ENCODE peak calls at places on chromosomes 11 and 22, in five cellular contexts. One of them, this sample, is unnamed.

GRCh38 chr11:110908401-110909106 is 196.3 kb upstream of the ARHGAP20 start:
- DNase-seq in H9: no peak
- DNase-seq in IMR-90: peak
- DNase-seq in neuronal stem cell: no peak
- DNase-seq in H1: no peak
- DNase-seq in this sample: peak

GRCh38 chr22:30655532-30655931 is 12.1 kb downstream of the DUSP18 start:
- DNase-seq in H9: peak
- DNase-seq in IMR-90: no peak
- DNase-seq in neuronal stem cell: no peak
- DNase-seq in H1: no peak
- DNase-seq in this sample: no peak

GRCh38 chr22:29336751-29337490 is 21.4 kb upstream of the RASL10A start:
- DNase-seq in H9: no peak
- DNase-seq in IMR-90: no peak
- DNase-seq in neuronal stem cell: no peak
- DNase-seq in H1: no peak
- DNase-seq in this sample: no peak

GRCh38 chr22:42717197-42717967 is 3.3 kb downstream of the A4GALT start:
- DNase-seq in H9: peak
- DNase-seq in IMR-90: no peak
- DNase-seq in neuronal stem cell: no peak
- DNase-seq in H1: peak
- DNase-seq in this sample: peak

GRCh38 chr22:16824718-16825687 is at the start of gene XKR3:
- DNase-seq in H9: no peak
- DNase-seq in IMR-90: no peak
- DNase-seq in neuronal stem cell: no peak
- DNase-seq in H1: no peak
- DNase-seq in this sample: no peak

GRCh38 chr22:37396488-37397084 is 30.7 kb downstream of the ELFN2 start:
- DNase-seq in H9: no peak
- DNase-seq in IMR-90: no peak
- DNase-seq in neuronal stem cell: no peak
- DNase-seq in H1: no peak
- DNase-seq in this sample: no peak

GRCh38 chr11:120186799-120187591 is 23.8 kb upstream of the OAF start:
- DNase-seq in H9: peak
- DNase-seq in IMR-90: peak
- DNase-seq in neuronal stem cell: no peak
- DNase-seq in H1: no peak
- DNase-seq in this sample: no peak

GRCh38 chr11:91984033-91984568 is 240.5 kb upstream of the FAT3 start:
- DNase-seq in H9: no peak
- DNase-seq in IMR-90: no peak
- DNase-seq in neuronal stem cell: no peak
- DNase-seq in H1: no peak
- DNase-seq in this sample: no peak

GRCh38 chr22:25829237-25829636 is 87.2 kb downstream of the MYO18B start:
- DNase-seq in H9: no peak
- DNase-seq in IMR-90: no peak
- DNase-seq in neuronal stem cell: no peak
- DNase-seq in H1: no peak
- DNase-seq in this sample: no peak

GRCh38 chr22:22099194-22099486 is 116.6 kb upstream of the TOP3B start:
- DNase-seq in H9: no peak
- DNase-seq in IMR-90: no peak
- DNase-seq in neuronal stem cell: no peak
- DNase-seq in H1: no peak
- DNase-seq in this sample: no peak

GRCh38 chr11:121524233-121524631 is 71.5 kb upstream of the SORL1-AS1 start:
- DNase-seq in H9: no peak
- DNase-seq in IMR-90: no peak
- DNase-seq in neuronal stem cell: no peak
- DNase-seq in H1: no peak
- DNase-seq in this sample: no peak

GRCh38 chr22:23204125-23204488 is 23.8 kb downstream of the BCR start:
- DNase-seq in H9: no peak
- DNase-seq in IMR-90: no peak
- DNase-seq in neuronal stem cell: no peak
- DNase-seq in H1: no peak
- DNase-seq in this sample: no peak

GRCh38 chr11:33383920-33384209 is 126.7 kb downstream of the HIPK3 start:
- DNase-seq in H9: no peak
- DNase-seq in IMR-90: no peak
- DNase-seq in neuronal stem cell: no peak
- DNase-seq in H1: no peak
- DNase-seq in this sample: no peak

GRCh38 chr11:705646-706438 is at the start of gene EPS8L2:
- DNase-seq in H9: peak
- DNase-seq in IMR-90: no peak
- DNase-seq in neuronal stem cell: no peak
- DNase-seq in H1: no peak
- DNase-seq in this sample: no peak

GRCh38 chr11:2933376-2934056 is 4.3 kb upstream of the PHLDA2 start:
- DNase-seq in H9: peak
- DNase-seq in IMR-90: peak
- DNase-seq in neuronal stem cell: no peak
- DNase-seq in H1: peak
- DNase-seq in this sample: peak

GRCh38 chr11:69914286-69915150 is 95.3 kb upstream of the FGF3 start:
- DNase-seq in H9: peak
- DNase-seq in IMR-90: no peak
- DNase-seq in neuronal stem cell: no peak
- DNase-seq in H1: no peak
- DNase-seq in this sample: no peak

GRCh38 chr22:47692811-47693210 is 930.4 kb downstream of the TBC1D22A start:
- DNase-seq in H9: no peak
- DNase-seq in IMR-90: no peak
- DNase-seq in neuronal stem cell: no peak
- DNase-seq in H1: no peak
- DNase-seq in this sample: no peak

GRCh38 chr22:20228939-20229272 is 39.2 kb downstream of the RTN4R start:
- DNase-seq in H9: no peak
- DNase-seq in IMR-90: no peak
- DNase-seq in neuronal stem cell: no peak
- DNase-seq in H1: no peak
- DNase-seq in this sample: no peak

GRCh38 chr11:31671681-31672080 is 139.4 kb downstream of the PAX6 start:
- DNase-seq in H9: no peak
- DNase-seq in IMR-90: no peak
- DNase-seq in neuronal stem cell: no peak
- DNase-seq in H1: no peak
- DNase-seq in this sample: no peak

GRCh38 chr11:8810331-8811301 is 100.4 kb upstream of the AKIP1 start:
- DNase-seq in H9: peak
- DNase-seq in IMR-90: peak
- DNase-seq in neuronal stem cell: peak
- DNase-seq in H1: no peak
- DNase-seq in this sample: peak

GRCh38 chr11:126032374-126032773 is 30.3 kb downstream of the CDON start:
- DNase-seq in H9: no peak
- DNase-seq in IMR-90: no peak
- DNase-seq in neuronal stem cell: no peak
- DNase-seq in H1: no peak
- DNase-seq in this sample: no peak

GRCh38 chr11:74689666-74690065 is 41.6 kb downstream of the CHRDL2 start:
- DNase-seq in H9: no peak
- DNase-seq in IMR-90: peak
- DNase-seq in neuronal stem cell: no peak
- DNase-seq in H1: no peak
- DNase-seq in this sample: no peak

GRCh38 chr11:110565690-110566336 is 136.1 kb downstream of the FDX1 start:
- DNase-seq in H9: no peak
- DNase-seq in IMR-90: no peak
- DNase-seq in neuronal stem cell: no peak
- DNase-seq in H1: no peak
- DNase-seq in this sample: no peak

GRCh38 chr11:11821899-11822298 is 19.9 kb upstream of the USP47 start:
- DNase-seq in H9: no peak
- DNase-seq in IMR-90: peak
- DNase-seq in neuronal stem cell: no peak
- DNase-seq in H1: no peak
- DNase-seq in this sample: no peak

GRCh38 chr11:116366980-116367640 is 405.7 kb downstream of the BUD13 start:
- DNase-seq in H9: peak
- DNase-seq in IMR-90: no peak
- DNase-seq in neuronal stem cell: no peak
- DNase-seq in H1: peak
- DNase-seq in this sample: no peak

GRCh38 chr11:61905067-61905696 is 12.2 kb downstream of the RAB3IL1 start:
- DNase-seq in H9: no peak
- DNase-seq in IMR-90: no peak
- DNase-seq in neuronal stem cell: no peak
- DNase-seq in H1: no peak
- DNase-seq in this sample: no peak
- H2BK15ac ChIP-seq in H9: no peak
- H2BK15ac ChIP-seq in IMR-90: no peak
- H2BK15ac ChIP-seq in neuronal stem cell: peak
- H2BK15ac ChIP-seq in H1: peak
- H2BK15ac ChIP-seq in this sample: no peak

DNA sequence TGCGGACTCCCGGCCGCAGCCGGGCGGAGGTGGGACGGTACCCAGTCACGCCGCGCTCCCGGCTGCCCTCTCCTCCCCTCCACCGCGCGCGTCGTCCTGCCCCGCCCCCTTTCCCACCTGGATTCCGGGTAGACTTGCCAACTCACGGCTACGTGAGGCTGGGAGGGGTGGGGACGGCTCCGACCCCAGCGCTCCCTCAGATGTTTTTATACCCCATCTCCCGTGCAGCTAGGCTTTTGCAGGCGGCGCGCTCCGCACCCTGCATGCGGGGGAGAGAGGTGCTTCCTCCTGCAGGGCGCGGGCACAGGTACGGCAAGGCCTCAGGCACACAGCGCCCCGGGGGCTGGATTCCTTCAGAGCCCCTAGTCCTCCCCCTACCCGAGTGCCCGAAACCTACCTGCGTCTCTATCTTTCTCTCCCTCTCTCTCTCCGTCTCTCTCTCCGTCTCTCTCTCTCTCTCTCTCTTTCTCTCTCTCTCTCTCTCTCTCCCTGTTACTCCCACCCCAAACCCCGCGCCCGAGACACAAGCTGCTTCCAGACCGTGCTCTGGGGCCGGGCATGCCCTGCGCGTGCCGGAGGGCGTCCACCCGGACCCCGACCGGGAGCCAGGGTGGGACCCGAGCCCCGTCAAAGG is 1.9 kb downstream of the PDGFB start:
- DNase-seq in H9: peak
- DNase-seq in IMR-90: no peak
- DNase-seq in neuronal stem cell: no peak
- DNase-seq in H1: no peak
- DNase-seq in this sample: peak
- H3K14ac ChIP-seq in H9: peak
- H3K14ac ChIP-seq in IMR-90: no peak
- H3K14ac ChIP-seq in neuronal stem cell: peak
- H3K14ac ChIP-seq in H1: no peak
- H3K14ac ChIP-seq in this sample: no peak

GRCh38 chr11:63769719-63770443 is 1.3 kb upstream of the ZFTA start:
- DNase-seq in H9: peak
- DNase-seq in IMR-90: no peak
- DNase-seq in neuronal stem cell: peak
- DNase-seq in H1: no peak
- DNase-seq in this sample: peak
- H3K4ac ChIP-seq in H9: no peak
- H3K4ac ChIP-seq in IMR-90: peak
- H3K4ac ChIP-seq in neuronal stem cell: no peak
- H3K4ac ChIP-seq in H1: no peak
- H3K4ac ChIP-seq in this sample: peak

GRCh38 chr11:103893366-103893765 is 143.1 kb upstream of the DDI1 start:
- DNase-seq in H9: no peak
- DNase-seq in IMR-90: peak
- DNase-seq in neuronal stem cell: no peak
- DNase-seq in H1: no peak
- DNase-seq in this sample: no peak
- H2BK15ac ChIP-seq in H9: no peak
- H2BK15ac ChIP-seq in IMR-90: peak
- H2BK15ac ChIP-seq in neuronal stem cell: no peak
- H2BK15ac ChIP-seq in H1: no peak
- H2BK15ac ChIP-seq in this sample: no peak

GRCh38 chr11:130000552-130001176 is 2.0 kb downstream of the PRDM10 start:
- DNase-seq in H9: no peak
- DNase-seq in IMR-90: no peak
- DNase-seq in neuronal stem cell: no peak
- DNase-seq in H1: no peak
- DNase-seq in this sample: no peak

GRCh38 chr11:130003717-130004001 is 1.0 kb upstream of the PRDM10 start:
- DNase-seq in H9: no peak
- DNase-seq in IMR-90: no peak
- DNase-seq in neuronal stem cell: no peak
- DNase-seq in H1: no peak
- DNase-seq in this sample: no peak

GRCh38 chr11:130001491-130002351 is 914 bp downstream of the PRDM10 start:
- DNase-seq in H9: peak
- DNase-seq in IMR-90: peak
- DNase-seq in neuronal stem cell: peak
- DNase-seq in H1: no peak
- DNase-seq in this sample: peak

GRCh38 chr11:130002352-130002845 is at the start of gene PRDM10:
- DNase-seq in H9: peak
- DNase-seq in IMR-90: peak
- DNase-seq in neuronal stem cell: peak
- DNase-seq in H1: no peak
- DNase-seq in this sample: peak

DNA sequence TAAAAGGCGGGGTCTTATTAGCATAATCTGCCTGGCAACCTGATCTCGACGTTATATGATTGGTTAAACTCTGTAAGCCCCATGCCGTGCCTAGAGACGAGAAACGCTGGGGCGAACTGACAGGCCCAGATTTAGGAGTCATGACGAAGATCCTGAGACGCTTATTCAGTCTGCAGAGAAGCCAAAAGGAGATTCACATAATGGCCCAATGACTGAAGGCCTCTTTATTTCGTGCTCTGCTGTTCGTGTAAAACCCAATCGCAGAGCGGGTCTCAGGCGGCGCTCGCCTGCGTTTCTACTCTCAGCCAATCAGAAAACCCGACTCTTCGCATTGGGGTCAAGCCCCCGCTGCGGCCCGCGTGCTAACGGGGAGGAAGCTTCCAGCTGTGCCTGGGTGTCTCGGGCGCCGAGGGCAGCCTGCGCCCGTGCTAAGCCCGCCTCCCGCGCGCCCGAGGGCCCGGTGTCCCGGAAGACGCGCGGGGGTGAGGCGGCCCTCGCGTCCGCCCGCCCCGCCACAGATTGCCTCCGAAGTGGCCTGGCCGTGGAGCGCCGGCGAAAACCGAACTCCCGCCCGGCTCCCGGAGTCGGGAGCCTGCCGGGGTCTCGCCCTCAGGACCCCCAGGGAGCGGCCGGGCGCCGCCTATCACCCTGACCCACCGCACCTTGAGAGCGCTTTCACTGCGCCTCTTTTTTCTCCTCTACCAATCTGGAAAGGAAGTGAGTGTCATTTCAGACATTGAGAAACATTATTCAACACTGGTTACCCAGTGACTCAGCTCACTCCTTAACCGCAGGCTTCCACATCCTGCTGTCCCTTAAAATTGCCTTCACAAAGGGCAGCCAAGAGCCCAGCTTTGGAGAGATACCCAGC is 446 bp upstream of the PRDM10 start:
- DNase-seq in H9: peak
- DNase-seq in IMR-90: peak
- DNase-seq in neuronal stem cell: peak
- DNase-seq in H1: peak
- DNase-seq in this sample: peak
- H3K14ac ChIP-seq in H9: peak
- H3K14ac ChIP-seq in IMR-90: peak
- H3K14ac ChIP-seq in neuronal stem cell: no peak
- H3K14ac ChIP-seq in H1: no peak
- H3K14ac ChIP-seq in this sample: no peak

This sample was measured in mesenchymal stem cell.